ENCODE peak calls at places on chromosome 5, in five cellular contexts. X is gastrocnemius medialis, W is cardiac fibroblast, A is pancreas, O is lower lobe of right lung. R is an unnamed sample.

GRCh38 chr5:131272365-131273123 is 8.7 kb downstream of the CDC42SE2 start:
- DNase-seq in X (no peak), W (peak; percentile 38), A (no peak), O (no peak), R (no peak)

GRCh38 chr5:2747372-2748179 is 3.9 kb downstream of the IRX2 start:
- DNase-seq in X (no peak), W (no peak), A (no peak), O (no peak), R (no peak)

GRCh38 chr5:77849308-77849900 is 73.3 kb upstream of the TBCA start:
- DNase-seq in X (no peak), W (no peak), A (no peak), O (no peak), R (no peak)

GRCh38 chr5:172454355-172455086 is at the start of gene SH3PXD2B:
- DNase-seq in X (no peak), W (peak; percentile 63), A (peak; percentile 80), O (peak; percentile 79), R (peak; percentile 54)

GRCh38 chr5:76367623-76368366 is 35.3 kb upstream of the IQGAP2 start:
- DNase-seq in X (no peak), W (peak; percentile 42), A (no peak), O (no peak), R (no peak)

GRCh38 chr5:59732301-59732700 is 161.2 kb downstream of the PDE4D start:
- DNase-seq in X (no peak), W (no peak), A (no peak), O (no peak), R (no peak)

GRCh38 chr5:5432020-5432707 is 9.7 kb downstream of the ICE1 start:
- DNase-seq in X (peak; percentile 22), W (peak; percentile 84), A (no peak), O (no peak), R (peak; percentile 22)

GRCh38 chr5:34844999-34845398 is 6.0 kb downstream of the TTC23L start:
- DNase-seq in X (no peak), W (no peak), A (no peak), O (no peak), R (no peak)

GRCh38 chr5:5770825-5771224 is 348.3 kb downstream of the ICE1 start:
- DNase-seq in X (no peak), W (no peak), A (no peak), O (no peak), R (no peak)

GRCh38 chr5:151178779-151179488 is 21.4 kb upstream of the ANXA6 start:
- DNase-seq in X (no peak), W (no peak), A (no peak), O (no peak), R (no peak)

GRCh38 chr5:17666726-17667235 is 32.5 kb downstream of the TAF11L14 start:
- DNase-seq in X (no peak), W (no peak), A (no peak), O (no peak), R (no peak)

GRCh38 chr5:106269252-106269843 is 1401.4 kb downstream of the EFNA5 start:
- DNase-seq in X (no peak), W (peak; percentile 68), A (no peak), O (no peak), R (peak; percentile 65)

GRCh38 chr5:9058666-9059065 is 487.2 kb downstream of the SEMA5A start:
- DNase-seq in X (no peak), W (peak; percentile 44), A (no peak), O (no peak), R (no peak)

GRCh38 chr5:77087484-77088291 is 603 bp upstream of the ZBED3 start:
- DNase-seq in X (no peak), W (no peak), A (no peak), O (peak; percentile 78), R (peak; percentile 10)

GRCh38 chr5:124889850-124890249 is 143.4 kb upstream of the ZNF608 start:
- DNase-seq in X (no peak), W (no peak), A (no peak), O (no peak), R (no peak)

GRCh38 chr5:431001-431710 is 11.8 kb upstream of the EXOC3 start:
- DNase-seq in X (no peak), W (peak; percentile 43), A (no peak), O (no peak), R (peak; percentile 62)

GRCh38 chr5:68225911-68226563 is 10.5 kb downstream of the PIK3R1 start:
- DNase-seq in X (no peak), W (no peak), A (no peak), O (no peak), R (no peak)

GRCh38 chr5:10591946-10592345 is 28.1 kb downstream of the ANKRD33B start:
- DNase-seq in X (no peak), W (no peak), A (no peak), O (no peak), R (no peak)

GRCh38 chr5:81353189-81353588 is 40.7 kb downstream of the ACOT12 start:
- DNase-seq in X (no peak), W (no peak), A (no peak), O (no peak), R (no peak)

GRCh38 chr5:34534237-34535108 is 121.7 kb upstream of the RAI14 start:
- DNase-seq in X (no peak), W (peak; percentile 94), A (no peak), O (no peak), R (no peak)

GRCh38 chr5:78972654-78973428 is 12.3 kb downstream of the ARSB start:
- DNase-seq in X (peak; percentile 5), W (peak; percentile 29), A (peak; percentile 49), O (no peak), R (peak; percentile 33)

GRCh38 chr5:66246621-66247020 is 102.5 kb downstream of the SREK1 start:
- DNase-seq in X (no peak), W (peak; percentile 80), A (no peak), O (no peak), R (no peak)

GRCh38 chr5:57177479-57178156 is 3.8 kb downstream of the GPBP1 start:
- DNase-seq in X (no peak), W (no peak), A (no peak), O (no peak), R (no peak)
- H3K4me3 ChIP-seq in X (peak overlapping the region; percentile 99), W (peak overlapping the region; percentile 98), A (no peak overlapping the region), O (peak overlapping the region; percentile 86), R (peak overlapping the region; percentile 88)

GRCh38 chr5:133423031-133423617 is 189.2 kb downstream of the FSTL4 start:
- DNase-seq in X (no peak), W (no peak), A (no peak), O (no peak), R (no peak)
- H3K4me3 ChIP-seq in X (no peak overlapping the region), W (no peak overlapping the region), A (no peak overlapping the region), O (no peak overlapping the region), R (no peak overlapping the region)

GRCh38 chr5:95955996-95956899 is 5.4 kb downstream of the ELL2 start:
- DNase-seq in X (no peak), W (peak; percentile 45), A (no peak), O (no peak), R (no peak)
- H3K4me3 ChIP-seq in X (no peak overlapping the region), W (peak overlapping the region; percentile 7), A (no peak overlapping the region), O (no peak overlapping the region), R (no peak overlapping the region)

GRCh38 chr5:71752441-71753190 is 33.5 kb downstream of the CARTPT start:
- DNase-seq in X (no peak), W (no peak), A (no peak), O (no peak), R (no peak)

GRCh38 chr5:71762826-71763225 is 43.8 kb downstream of the CARTPT start:
- DNase-seq in X (no peak), W (no peak), A (no peak), O (no peak), R (no peak)

DNA sequence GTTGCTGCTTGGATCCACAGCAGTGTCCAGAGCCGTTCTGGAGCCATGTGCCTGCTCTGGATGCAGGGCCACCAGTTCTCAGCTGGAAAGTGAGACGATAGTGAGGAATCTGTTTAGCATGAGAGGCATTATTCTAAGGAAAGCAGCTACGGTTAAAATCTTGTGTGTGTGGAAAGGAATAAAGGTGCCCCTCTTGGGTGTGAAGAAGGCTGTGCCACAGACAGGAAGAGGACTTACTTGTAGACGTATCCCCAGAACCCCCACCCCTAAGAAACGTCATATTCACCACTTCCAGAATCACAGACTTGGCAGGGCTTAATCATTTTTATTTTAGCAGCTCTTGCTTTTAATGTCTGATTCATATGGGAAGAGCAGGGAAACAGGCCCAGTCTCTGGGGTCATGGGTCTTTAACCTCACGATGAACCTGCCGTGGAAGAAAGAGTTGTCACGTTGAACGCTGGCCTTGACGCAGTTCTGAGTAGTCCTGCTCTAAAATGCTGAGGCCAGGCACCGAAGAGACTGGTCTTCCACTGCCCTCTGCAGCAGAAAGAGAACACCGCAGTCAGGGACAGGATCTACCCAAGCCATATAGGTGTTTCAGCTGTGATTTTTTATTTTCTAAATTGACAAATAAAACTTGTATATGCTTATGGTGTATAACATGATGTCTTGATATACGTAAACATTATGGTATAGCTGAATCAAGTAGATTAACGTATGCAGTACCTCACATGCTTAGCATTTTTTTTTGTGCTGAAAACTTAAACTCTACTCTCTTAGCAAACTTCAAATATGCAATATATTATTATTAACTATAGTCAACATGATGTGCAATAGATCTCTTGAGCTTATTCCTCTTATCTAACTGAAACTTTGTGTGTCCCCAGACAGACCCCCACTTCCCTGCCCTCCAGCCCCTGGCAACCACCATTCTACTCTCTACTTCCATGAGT is 38.8 kb downstream of the CARTPT start:
- DNase-seq in X (no peak), W (peak; percentile 81), A (peak; percentile 29), O (no peak), R (peak; percentile 68)
- H3K4me3 ChIP-seq in X (peak overlapping the region; percentile 39), W (no peak overlapping the region), A (no peak overlapping the region), O (no peak overlapping the region), R (no peak overlapping the region)

DNA sequence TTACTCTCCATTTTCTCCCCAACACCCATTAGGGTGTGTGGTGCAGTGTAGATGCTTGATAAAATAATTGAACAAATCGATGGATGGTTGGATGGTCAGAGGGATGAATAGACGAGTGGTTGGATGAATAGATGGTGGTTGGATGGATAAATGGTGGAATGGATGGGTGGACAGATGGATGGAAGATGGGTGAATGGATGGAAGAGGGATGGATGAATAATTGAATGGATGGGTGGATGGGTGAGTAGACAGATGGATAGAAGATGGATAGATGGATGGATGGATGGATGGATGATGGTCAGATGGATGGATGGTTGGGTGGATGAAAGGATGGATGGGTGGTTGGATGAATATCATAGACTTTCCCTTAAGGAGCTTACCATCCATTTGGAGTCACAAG is 95.0 kb upstream of the BOD1 start:
- DNase-seq in X (no peak), W (no peak), A (no peak), O (no peak), R (no peak)
- H3K4me3 ChIP-seq in X (no peak overlapping the region), W (no peak overlapping the region), A (no peak overlapping the region), O (no peak overlapping the region), R (no peak overlapping the region)

GRCh38 chr5:72954389-72954788 is 1.5 kb upstream of the FCHO2 start:
- DNase-seq in X (no peak), W (no peak), A (no peak), O (no peak), R (no peak)
- H3K4me3 ChIP-seq in X (no peak overlapping the region), W (no peak overlapping the region), A (no peak overlapping the region), O (peak overlapping the region; percentile 76), R (no peak overlapping the region)

GRCh38 chr5:132281856-132282614 is 12.2 kb upstream of the SLC22A4 start:
- DNase-seq in X (no peak), W (no peak), A (no peak), O (no peak), R (no peak)
- H3K4me3 ChIP-seq in X (no peak overlapping the region), W (no peak overlapping the region), A (no peak overlapping the region), O (no peak overlapping the region), R (no peak overlapping the region)

GRCh38 chr5:33531796-33532195 is 91.0 kb downstream of the TARS1 start:
- DNase-seq in X (no peak), W (no peak), A (no peak), O (no peak), R (no peak)
- H3K4me3 ChIP-seq in X (no peak overlapping the region), W (no peak overlapping the region), A (no peak overlapping the region), O (no peak overlapping the region), R (no peak overlapping the region)

R was measured in A673.